ENCODE peak calls at places on chromosome 14, in ten cellular contexts. One of them, this sample, is unnamed.
A peak's percentile ranks its signal among the peaks of the same experiment; 100 is the strongest.

GRCh38 chr14:106044949-106045596 is 518.7 kb downstream of the TMEM121 start:
- DNase-seq in choroid plexus epithelial cell: no peak
- DNase-seq in MG63: peak; percentile 47
- DNase-seq in IMR-90: no peak
- DNase-seq in body of pancreas: peak; percentile 70
- DNase-seq in MM.1S: no peak
- DNase-seq in fibroblast of mammary gland: peak; percentile 29
- DNase-seq in heart right ventricle: peak; percentile 4
- DNase-seq in CD8-positive, alpha-beta T cell: peak; percentile 82
- DNase-seq in sigmoid colon: no peak
- DNase-seq in this sample: no peak

GRCh38 chr14:63652406-63652805 is 10.7 kb upstream of the WDR89 start:
- DNase-seq in MG63: no peak
- DNase-seq in fibroblast of mammary gland: no peak
- DNase-seq in body of pancreas: no peak
- DNase-seq in IMR-90: no peak
- DNase-seq in sigmoid colon: no peak
- DNase-seq in MM.1S: no peak
- DNase-seq in CD8-positive, alpha-beta T cell: no peak
- DNase-seq in choroid plexus epithelial cell: no peak
- DNase-seq in heart right ventricle: no peak
- DNase-seq in this sample: no peak

GRCh38 chr14:92039073-92039719 is 663 bp downstream of the TRIP11 start:
- DNase-seq in sigmoid colon: no peak
- DNase-seq in body of pancreas: peak; percentile 52
- DNase-seq in fibroblast of mammary gland: peak; percentile 63
- DNase-seq in choroid plexus epithelial cell: peak; percentile 86
- DNase-seq in CD8-positive, alpha-beta T cell: peak; percentile 7
- DNase-seq in heart right ventricle: no peak
- DNase-seq in MG63: peak; percentile 43
- DNase-seq in MM.1S: no peak
- DNase-seq in IMR-90: peak; percentile 70
- DNase-seq in this sample: peak; percentile 64

GRCh38 chr14:95397325-95397724 is 77.6 kb upstream of the CLMN start:
- DNase-seq in IMR-90: no peak
- DNase-seq in MG63: no peak
- DNase-seq in MM.1S: no peak
- DNase-seq in body of pancreas: no peak
- DNase-seq in choroid plexus epithelial cell: no peak
- DNase-seq in CD8-positive, alpha-beta T cell: no peak
- DNase-seq in sigmoid colon: peak; percentile 24
- DNase-seq in fibroblast of mammary gland: no peak
- DNase-seq in heart right ventricle: no peak
- DNase-seq in this sample: no peak

GRCh38 chr14:61923348-61923747 is 161.1 kb downstream of the SNAPC1 start:
- DNase-seq in body of pancreas: peak; percentile 24
- DNase-seq in heart right ventricle: no peak
- DNase-seq in choroid plexus epithelial cell: peak; percentile 36
- DNase-seq in fibroblast of mammary gland: peak; percentile 18
- DNase-seq in sigmoid colon: no peak
- DNase-seq in MG63: no peak
- DNase-seq in MM.1S: no peak
- DNase-seq in CD8-positive, alpha-beta T cell: no peak
- DNase-seq in IMR-90: peak; percentile 63
- DNase-seq in this sample: peak; percentile 24

GRCh38 chr14:50985124-50985815 is 41.0 kb upstream of the PYGL start:
- DNase-seq in fibroblast of mammary gland: peak; percentile 23
- DNase-seq in body of pancreas: no peak
- DNase-seq in MG63: no peak
- DNase-seq in IMR-90: no peak
- DNase-seq in CD8-positive, alpha-beta T cell: no peak
- DNase-seq in heart right ventricle: no peak
- DNase-seq in choroid plexus epithelial cell: no peak
- DNase-seq in MM.1S: no peak
- DNase-seq in sigmoid colon: peak; percentile 56
- DNase-seq in this sample: no peak

GRCh38 chr14:64953310-64953654 is 10.7 kb upstream of the GPX2 start:
- DNase-seq in MM.1S: no peak
- DNase-seq in IMR-90: no peak
- DNase-seq in MG63: no peak
- DNase-seq in choroid plexus epithelial cell: no peak
- DNase-seq in CD8-positive, alpha-beta T cell: no peak
- DNase-seq in heart right ventricle: no peak
- DNase-seq in sigmoid colon: peak; percentile 43
- DNase-seq in fibroblast of mammary gland: no peak
- DNase-seq in body of pancreas: no peak
- DNase-seq in this sample: no peak

GRCh38 chr14:81519200-81519998 is 14.3 kb downstream of the SEL1L start:
- DNase-seq in IMR-90: no peak
- DNase-seq in body of pancreas: no peak
- DNase-seq in heart right ventricle: peak; percentile 29
- DNase-seq in MM.1S: no peak
- DNase-seq in CD8-positive, alpha-beta T cell: no peak
- DNase-seq in sigmoid colon: no peak
- DNase-seq in fibroblast of mammary gland: no peak
- DNase-seq in MG63: no peak
- DNase-seq in choroid plexus epithelial cell: peak; percentile 33
- DNase-seq in this sample: no peak

GRCh38 chr14:103905861-103906456 is 22.3 kb upstream of the TDRD9 start:
- DNase-seq in CD8-positive, alpha-beta T cell: peak; percentile 54
- DNase-seq in MG63: no peak
- DNase-seq in body of pancreas: no peak
- DNase-seq in heart right ventricle: no peak
- DNase-seq in sigmoid colon: no peak
- DNase-seq in fibroblast of mammary gland: no peak
- DNase-seq in IMR-90: no peak
- DNase-seq in MM.1S: no peak
- DNase-seq in choroid plexus epithelial cell: no peak
- DNase-seq in this sample: no peak

GRCh38 chr14:78491015-78491414 is 320.8 kb downstream of the NRXN3 start:
- DNase-seq in MM.1S: no peak
- DNase-seq in choroid plexus epithelial cell: no peak
- DNase-seq in MG63: no peak
- DNase-seq in IMR-90: no peak
- DNase-seq in fibroblast of mammary gland: no peak
- DNase-seq in heart right ventricle: no peak
- DNase-seq in sigmoid colon: no peak
- DNase-seq in CD8-positive, alpha-beta T cell: no peak
- DNase-seq in body of pancreas: no peak
- DNase-seq in this sample: no peak

GRCh38 chr14:73625686-73626085 is 13.4 kb downstream of the ACOT6 start:
- DNase-seq in sigmoid colon: no peak
- DNase-seq in heart right ventricle: no peak
- DNase-seq in fibroblast of mammary gland: no peak
- DNase-seq in IMR-90: no peak
- DNase-seq in body of pancreas: no peak
- DNase-seq in MM.1S: no peak
- DNase-seq in MG63: no peak
- DNase-seq in CD8-positive, alpha-beta T cell: no peak
- DNase-seq in choroid plexus epithelial cell: no peak
- DNase-seq in this sample: no peak

GRCh38 chr14:50937325-50937724 is 7.0 kb downstream of the PYGL start:
- DNase-seq in IMR-90: peak; percentile 80
- DNase-seq in MM.1S: no peak
- DNase-seq in heart right ventricle: no peak
- DNase-seq in MG63: no peak
- DNase-seq in body of pancreas: no peak
- DNase-seq in fibroblast of mammary gland: peak; percentile 71
- DNase-seq in choroid plexus epithelial cell: peak; percentile 76
- DNase-seq in CD8-positive, alpha-beta T cell: no peak
- DNase-seq in sigmoid colon: no peak
- DNase-seq in this sample: peak; percentile 94

GRCh38 chr14:104978774-104979691 is 859 bp upstream of the AHNAK2 start:
- DNase-seq in fibroblast of mammary gland: no peak
- DNase-seq in choroid plexus epithelial cell: no peak
- DNase-seq in MM.1S: no peak
- DNase-seq in CD8-positive, alpha-beta T cell: no peak
- DNase-seq in body of pancreas: no peak
- DNase-seq in sigmoid colon: peak; percentile 68
- DNase-seq in MG63: no peak
- DNase-seq in heart right ventricle: no peak
- DNase-seq in IMR-90: no peak
- DNase-seq in this sample: no peak

GRCh38 chr14:104977008-104977680 is 1.0 kb downstream of the AHNAK2 start:
- DNase-seq in fibroblast of mammary gland: no peak
- DNase-seq in body of pancreas: peak; percentile 9
- DNase-seq in choroid plexus epithelial cell: no peak
- DNase-seq in IMR-90: no peak
- DNase-seq in MG63: no peak
- DNase-seq in sigmoid colon: peak; percentile 70
- DNase-seq in CD8-positive, alpha-beta T cell: no peak
- DNase-seq in heart right ventricle: no peak
- DNase-seq in MM.1S: no peak
- DNase-seq in this sample: no peak

GRCh38 chr14:104976198-104977007 is 1.8 kb downstream of the AHNAK2 start:
- DNase-seq in CD8-positive, alpha-beta T cell: peak; percentile 92
- DNase-seq in MM.1S: peak; percentile 42
- DNase-seq in heart right ventricle: peak; percentile 80
- DNase-seq in body of pancreas: peak; percentile 88
- DNase-seq in fibroblast of mammary gland: peak; percentile 76
- DNase-seq in MG63: peak; percentile 67
- DNase-seq in IMR-90: peak; percentile 72
- DNase-seq in sigmoid colon: peak; percentile 92
- DNase-seq in choroid plexus epithelial cell: peak; percentile 82
- DNase-seq in this sample: peak; percentile 78

GRCh38 chr14:104979758-104980591 is 1.8 kb upstream of the AHNAK2 start:
- DNase-seq in CD8-positive, alpha-beta T cell: no peak
- DNase-seq in IMR-90: peak; percentile 38
- DNase-seq in fibroblast of mammary gland: no peak
- DNase-seq in body of pancreas: peak; percentile 84
- DNase-seq in sigmoid colon: peak; percentile 86
- DNase-seq in choroid plexus epithelial cell: peak; percentile 42
- DNase-seq in MG63: peak; percentile 56
- DNase-seq in MM.1S: no peak
- DNase-seq in heart right ventricle: peak; percentile 67
- DNase-seq in this sample: peak; percentile 57

DNA sequence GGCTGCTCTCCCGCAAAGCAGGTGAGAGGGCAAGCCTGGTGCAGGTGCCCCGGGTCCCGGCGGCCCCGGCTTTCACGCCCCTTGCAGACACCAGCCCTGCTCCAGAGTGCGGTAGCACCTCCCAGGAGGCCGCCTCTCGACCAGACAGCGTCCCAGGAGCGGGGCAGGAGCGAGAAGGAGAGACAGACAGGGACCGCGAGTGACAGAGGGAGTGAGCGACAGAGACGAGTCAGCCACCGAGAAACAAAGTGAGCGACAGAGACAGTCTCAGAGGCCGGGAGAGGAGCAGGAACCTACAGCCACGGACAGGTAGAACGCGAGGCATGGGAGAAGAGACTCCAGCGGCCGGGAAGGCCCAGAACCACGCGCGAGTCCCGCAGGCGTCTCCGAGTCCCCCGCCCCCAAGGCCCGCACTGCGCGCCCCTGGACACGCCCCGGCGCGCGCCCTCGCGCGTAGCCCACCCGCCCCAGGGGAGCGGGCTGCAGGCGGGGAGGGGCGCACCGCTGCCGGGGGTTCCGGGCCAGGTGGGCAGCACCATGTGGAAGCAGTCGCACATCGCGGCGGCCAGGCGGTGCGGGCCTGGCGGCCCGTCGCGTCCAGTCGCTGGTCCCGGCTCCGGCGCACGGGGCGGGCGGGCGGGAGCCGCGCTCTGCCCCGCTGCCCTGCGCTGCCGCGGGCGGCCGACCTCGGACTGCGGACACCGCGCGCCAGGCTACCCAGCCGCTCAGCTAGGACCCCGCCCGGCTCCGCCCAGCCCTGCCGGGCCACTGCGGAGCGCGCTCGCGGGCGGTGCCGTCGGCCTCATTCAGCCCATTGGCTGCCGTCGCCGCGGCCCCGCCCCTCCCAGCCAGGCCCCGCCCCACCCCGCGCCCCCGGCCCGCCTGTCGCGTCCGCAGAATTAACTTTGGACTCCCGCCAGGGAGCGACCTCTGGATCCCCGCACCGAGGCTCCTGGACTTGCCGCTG is at the start of gene AHNAK2:
- DNase-seq in choroid plexus epithelial cell: peak; percentile 68
- DNase-seq in CD8-positive, alpha-beta T cell: peak; percentile 53
- DNase-seq in sigmoid colon: peak; percentile 86
- DNase-seq in IMR-90: peak; percentile 67
- DNase-seq in body of pancreas: peak; percentile 85
- DNase-seq in MM.1S: no peak
- DNase-seq in heart right ventricle: peak; percentile 62
- DNase-seq in MG63: peak; percentile 84
- DNase-seq in fibroblast of mammary gland: peak; percentile 68
- DNase-seq in this sample: peak; percentile 70
- H3K4me3 ChIP-seq in choroid plexus epithelial cell: peak within 1 kb of the TSS; percentile 48
- H3K4me3 ChIP-seq in CD8-positive, alpha-beta T cell: peak within 1 kb of the TSS; percentile 48
- H3K4me3 ChIP-seq in sigmoid colon: peak within 1 kb of the TSS; percentile 47
- H3K4me3 ChIP-seq in IMR-90: peak within 1 kb of the TSS; percentile 41
- H3K4me3 ChIP-seq in body of pancreas: no peak within 1 kb of the TSS
- H3K4me3 ChIP-seq in MM.1S: no peak within 1 kb of the TSS
- H3K4me3 ChIP-seq in heart right ventricle: peak within 1 kb of the TSS; percentile 47
- H3K4me3 ChIP-seq in MG63: peak within 1 kb of the TSS; percentile 56
- H3K4me3 ChIP-seq in fibroblast of mammary gland: peak within 1 kb of the TSS; percentile 48
- H3K4me3 ChIP-seq in this sample: peak within 1 kb of the TSS; percentile 80

GRCh38 chr14:100371773-100372172 is 48.6 kb downstream of the SLC25A47 start:
- DNase-seq in CD8-positive, alpha-beta T cell: no peak
- DNase-seq in sigmoid colon: no peak
- DNase-seq in MG63: no peak
- DNase-seq in MM.1S: no peak
- DNase-seq in IMR-90: no peak
- DNase-seq in choroid plexus epithelial cell: no peak
- DNase-seq in fibroblast of mammary gland: no peak
- DNase-seq in heart right ventricle: no peak
- DNase-seq in body of pancreas: no peak
- DNase-seq in this sample: no peak
- H3K4me3 ChIP-seq in CD8-positive, alpha-beta T cell: no peak overlapping the region
- H3K4me3 ChIP-seq in sigmoid colon: no peak overlapping the region
- H3K4me3 ChIP-seq in MG63: no peak overlapping the region
- H3K4me3 ChIP-seq in MM.1S: no peak overlapping the region
- H3K4me3 ChIP-seq in IMR-90: no peak overlapping the region
- H3K4me3 ChIP-seq in choroid plexus epithelial cell: no peak overlapping the region
- H3K4me3 ChIP-seq in fibroblast of mammary gland: no peak overlapping the region
- H3K4me3 ChIP-seq in heart right ventricle: peak overlapping the region; percentile 75
- H3K4me3 ChIP-seq in body of pancreas: no peak overlapping the region
- H3K4me3 ChIP-seq in this sample: no peak overlapping the region

DNA sequence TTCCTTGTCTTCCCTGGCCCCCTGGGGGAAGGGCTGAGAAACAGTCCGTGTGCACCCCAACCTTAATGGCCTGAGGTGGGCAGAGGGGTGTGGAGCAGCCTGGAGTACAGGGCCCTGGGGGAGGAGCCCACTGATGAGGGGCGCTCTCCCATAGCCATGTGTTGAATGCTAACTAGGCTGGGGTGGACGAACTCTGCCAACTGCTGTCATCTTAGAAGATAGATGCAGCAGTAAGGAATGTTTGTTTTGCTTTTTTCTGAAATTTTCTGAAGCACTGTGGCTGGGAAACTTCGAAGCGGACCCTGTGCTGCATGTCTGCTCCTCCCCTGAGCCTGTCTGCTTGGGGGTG is 54.8 kb upstream of the SRSF5 start:
- DNase-seq in choroid plexus epithelial cell: no peak
- DNase-seq in sigmoid colon: no peak
- DNase-seq in body of pancreas: no peak
- DNase-seq in MG63: no peak
- DNase-seq in MM.1S: no peak
- DNase-seq in IMR-90: no peak
- DNase-seq in CD8-positive, alpha-beta T cell: no peak
- DNase-seq in heart right ventricle: no peak
- DNase-seq in fibroblast of mammary gland: no peak
- DNase-seq in this sample: no peak
- H3K4me3 ChIP-seq in choroid plexus epithelial cell: no peak overlapping the region
- H3K4me3 ChIP-seq in sigmoid colon: no peak overlapping the region
- H3K4me3 ChIP-seq in body of pancreas: no peak overlapping the region
- H3K4me3 ChIP-seq in MG63: no peak overlapping the region
- H3K4me3 ChIP-seq in MM.1S: no peak overlapping the region
- H3K4me3 ChIP-seq in IMR-90: no peak overlapping the region
- H3K4me3 ChIP-seq in CD8-positive, alpha-beta T cell: no peak overlapping the region
- H3K4me3 ChIP-seq in heart right ventricle: no peak overlapping the region
- H3K4me3 ChIP-seq in fibroblast of mammary gland: no peak overlapping the region
- H3K4me3 ChIP-seq in this sample: no peak overlapping the region

GRCh38 chr14:93975791-93976476 is 436 bp downstream of the ASB2 start:
- DNase-seq in sigmoid colon: no peak
- DNase-seq in MG63: no peak
- DNase-seq in heart right ventricle: no peak
- DNase-seq in MM.1S: peak; percentile 77
- DNase-seq in fibroblast of mammary gland: peak; percentile 4
- DNase-seq in CD8-positive, alpha-beta T cell: no peak
- DNase-seq in IMR-90: no peak
- DNase-seq in body of pancreas: no peak
- DNase-seq in choroid plexus epithelial cell: no peak
- DNase-seq in this sample: no peak
- H3K4me3 ChIP-seq in sigmoid colon: peak overlapping the region; percentile 60
- H3K4me3 ChIP-seq in MG63: no peak overlapping the region
- H3K4me3 ChIP-seq in heart right ventricle: peak overlapping the region; percentile 47
- H3K4me3 ChIP-seq in MM.1S: peak overlapping the region; percentile 56
- H3K4me3 ChIP-seq in fibroblast of mammary gland: no peak overlapping the region
- H3K4me3 ChIP-seq in CD8-positive, alpha-beta T cell: no peak overlapping the region
- H3K4me3 ChIP-seq in IMR-90: no peak overlapping the region
- H3K4me3 ChIP-seq in body of pancreas: no peak overlapping the region
- H3K4me3 ChIP-seq in choroid plexus epithelial cell: no peak overlapping the region
- H3K4me3 ChIP-seq in this sample: no peak overlapping the region

This sample was measured in bronchial epithelial cell.